ENCODE peak calls at places on chromosomes 13 and 19, in six cellular contexts. E is sigmoid colon, V is A549, Z is suprapubic skin, L is tibial nerve, X is breast epithelium. F is an unnamed sample.

GRCh38 chr19:28296506-28296905 is 916.4 kb downstream of the UQCRFS1 start:
- DNase-seq in X (no peak), L (no peak), E (no peak), V (no peak), Z (no peak), F (no peak)

GRCh38 chr13:76440568-76440967 is 445.6 kb downstream of the KCTD12 start:
- DNase-seq in V (no peak), L (no peak), Z (no peak), X (no peak), E (no peak), F (no peak)

GRCh38 chr19:8517551-8518442 is 3.8 kb upstream of the ZNF414 start:
- DNase-seq in V (no peak), L (no peak), Z (no peak), E (no peak), X (no peak), F (no peak)

GRCh38 chr13:27565818-27566217 is 54.5 kb downstream of the LNX2 start:
- DNase-seq in V (no peak), E (no peak), Z (no peak), L (no peak), X (no peak), F (no peak)

GRCh38 chr13:106568225-106569003 is 477 bp upstream of the ARGLU1 start:
- DNase-seq in V (no peak), L (no peak), X (no peak), Z (no peak), E (no peak), F (no peak)

GRCh38 chr19:29326351-29326750 is 113.4 kb upstream of the UQCRFS1 start:
- DNase-seq in X (no peak), Z (no peak), L (no peak), V (no peak), E (peak; percentile 28), F (peak; percentile 49)

GRCh38 chr13:94371855-94372254 is 107.6 kb downstream of the DCT start:
- DNase-seq in L (no peak), E (no peak), V (no peak), Z (no peak), X (no peak), F (no peak)

GRCh38 chr19:51882518-51882917 is 5.2 kb downstream of the ZNF577 start:
- DNase-seq in Z (no peak), E (no peak), L (no peak), V (no peak), X (no peak), F (no peak)

GRCh38 chr13:24264976-24265375 is 44.4 kb upstream of the C1QTNF9 start:
- DNase-seq in X (no peak), E (no peak), L (no peak), V (no peak), Z (no peak), F (no peak)

GRCh38 chr19:29508181-29508580 is 17.6 kb upstream of the VSTM2B start:
- DNase-seq in E (no peak), L (no peak), Z (no peak), X (no peak), V (no peak), F (no peak)

GRCh38 chr19:50514346-50515167 is 844 bp upstream of the ASPDH start:
- DNase-seq in V (no peak), L (no peak), X (no peak), E (peak; percentile 28), Z (no peak), F (no peak)

GRCh38 chr13:53901593-53901992 is 873.0 kb downstream of the OLFM4 start:
- DNase-seq in L (no peak), V (no peak), Z (no peak), X (no peak), E (no peak), F (no peak)

GRCh38 chr13:88908896-88909535 is 1237.8 kb downstream of the SLITRK5 start:
- DNase-seq in L (no peak), X (peak; percentile 72), E (no peak), Z (no peak), V (no peak), F (no peak)

GRCh38 chr13:36192166-36192565 is 22.2 kb downstream of the SOHLH2 start:
- DNase-seq in L (no peak), E (no peak), Z (no peak), X (no peak), V (no peak), F (no peak)

GRCh38 chr19:18629166-18630088 is 7.4 kb upstream of the KLHL26 start:
- DNase-seq in X (no peak), E (no peak), V (no peak), L (peak; percentile 53), Z (peak; percentile 69), F (peak; percentile 88)

GRCh38 chr19:45250832-45251451 is at the start of gene MARK4:
- DNase-seq in E (peak; percentile 72), X (peak; percentile 41), L (no peak), V (peak; percentile 36), Z (peak; percentile 75), F (peak; percentile 88)

GRCh38 chr13:26946675-26947342 is 186.2 kb upstream of the GPR12 start:
- DNase-seq in Z (no peak), L (no peak), V (peak; percentile 71), E (no peak), X (no peak), F (no peak)

GRCh38 chr13:103884139-103884723 is 818.0 kb upstream of the SLC10A2 start:
- DNase-seq in E (no peak), L (no peak), V (no peak), Z (no peak), X (no peak), F (no peak)

GRCh38 chr19:43784981-43785808 is 4.4 kb upstream of the KCNN4 start:
- DNase-seq in V (peak; percentile 90), Z (no peak), L (no peak), X (peak; percentile 65), E (no peak), F (peak; percentile 60)

GRCh38 chr19:9171393-9171991 is 7.3 kb upstream of the OR7D2 start:
- DNase-seq in V (no peak), X (no peak), E (no peak), Z (no peak), L (no peak), F (no peak)

GRCh38 chr19:45179063-45179847 is 671 bp downstream of the BLOC1S3 start:
- DNase-seq in E (no peak), Z (no peak), X (no peak), L (no peak), V (no peak), F (no peak)

DNA sequence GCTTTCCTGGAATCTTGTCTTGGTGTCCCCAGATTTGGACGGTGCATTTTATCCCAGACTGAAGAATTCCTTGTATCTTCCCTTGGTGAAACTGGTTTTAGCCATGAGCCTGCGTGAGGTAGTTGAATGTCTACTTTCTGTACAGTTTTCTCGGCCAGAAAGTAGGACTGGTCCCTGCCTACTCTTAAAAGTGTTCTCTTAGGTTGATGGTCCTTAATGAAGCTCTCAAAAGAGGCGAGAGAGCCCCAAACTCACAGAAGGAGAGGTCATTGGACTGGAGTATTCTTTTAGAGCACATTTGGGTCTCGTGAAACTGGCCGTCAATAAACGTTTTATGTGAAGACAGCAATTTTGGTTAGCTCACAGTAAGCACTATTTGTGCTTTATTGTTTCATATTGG is 657 bp downstream of the GTF2F2 start:
- DNase-seq in L (no peak), Z (no peak), E (no peak), V (no peak), X (no peak), F (no peak)
- TF ChIP-seq POLR2A in L (no peak), Z (no peak), E (no peak), V (no peak), X (no peak), F (no peak)

DNA sequence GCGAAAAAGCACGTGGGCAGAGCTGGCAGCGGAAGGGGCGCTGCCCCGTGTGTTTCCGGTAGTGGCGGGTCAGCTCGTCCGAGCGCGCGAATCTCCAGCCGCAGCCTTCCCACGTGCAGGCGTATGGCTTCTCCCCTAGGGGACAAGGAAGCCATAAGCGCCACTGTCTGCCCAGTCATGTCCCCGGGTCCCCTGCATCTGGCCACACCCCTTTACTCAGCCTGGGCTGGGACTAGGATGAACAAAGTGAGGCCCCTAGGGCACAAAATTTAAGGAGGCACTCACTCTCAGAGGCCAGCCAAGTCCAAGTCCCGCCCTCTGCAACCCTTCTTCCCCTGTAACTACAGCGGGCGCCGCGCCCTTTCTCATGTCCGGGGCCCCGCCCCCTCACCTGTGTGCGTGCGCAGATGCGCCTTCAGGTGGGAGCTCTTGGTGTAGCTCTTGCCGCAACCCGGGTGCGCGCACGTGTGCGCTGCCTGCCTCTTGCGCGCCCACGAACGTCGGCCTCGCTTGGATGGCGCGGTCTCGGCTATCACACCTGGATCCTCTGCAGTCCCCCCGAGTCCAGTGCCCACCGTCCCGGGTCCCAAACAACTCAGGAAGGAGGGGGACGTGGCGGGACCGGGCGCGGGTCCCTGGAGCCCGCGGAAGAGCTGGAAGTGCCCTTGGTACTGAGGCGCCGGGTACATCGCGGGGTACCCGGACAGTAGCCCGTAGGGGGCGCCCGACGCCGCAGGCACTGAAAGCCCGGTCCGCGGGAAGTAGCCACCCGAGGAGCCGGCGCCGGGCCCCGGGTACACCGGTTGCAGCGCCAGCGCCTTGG is 1.9 kb downstream of the KLF1 start:
- DNase-seq in Z (peak; percentile 81), V (peak; percentile 74), E (peak; percentile 85), L (no peak), X (peak; percentile 85), F (peak; percentile 94)
- H3K4me3 ChIP-seq in Z (peak overlapping the region; percentile 49), V (peak overlapping the region; percentile 36), E (peak overlapping the region; percentile 38), L (peak overlapping the region; percentile 42), X (peak overlapping the region; percentile 61), F (no peak overlapping the region)

DNA sequence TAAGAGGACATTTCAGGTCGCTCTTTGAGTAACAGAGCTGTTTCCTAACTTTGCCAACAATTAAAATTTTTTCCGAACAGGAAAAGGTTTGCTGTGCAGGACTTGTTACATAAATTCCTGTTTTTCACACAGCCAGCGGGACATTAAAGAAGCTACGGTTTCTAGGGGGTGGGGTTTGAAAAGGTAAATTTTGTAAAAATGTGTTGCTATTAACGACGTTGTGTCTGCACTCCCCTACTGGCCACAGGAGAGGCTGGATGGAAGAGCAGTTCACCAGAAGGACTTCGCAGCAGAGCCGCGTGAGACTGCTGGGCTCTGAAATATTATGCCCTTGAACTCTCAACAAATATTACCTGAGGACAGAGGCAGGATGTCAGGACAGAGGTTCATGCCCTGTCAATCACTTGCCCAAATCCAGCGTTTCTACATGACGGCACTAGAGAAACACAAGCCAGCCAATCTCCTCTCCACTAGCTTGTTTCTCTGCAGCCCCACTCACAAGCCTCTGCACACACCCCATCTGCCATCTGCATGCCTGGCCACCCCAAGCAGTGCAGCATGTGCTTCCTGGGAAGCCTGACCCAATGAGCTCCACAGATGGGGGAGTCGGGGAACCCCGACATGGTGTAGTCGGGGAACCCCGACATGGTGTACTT is 102.0 kb downstream of the FOXO1 start:
- DNase-seq in V (no peak), X (no peak), Z (no peak), E (no peak), L (no peak), F (no peak)
- TF ChIP-seq CTCF in V (no peak), X (no peak), Z (no peak), E (no peak), L (peak; percentile 26), F (no peak)

GRCh38 chr19:47540748-47541147 is 25.9 kb upstream of the NAPA start:
- DNase-seq in Z (no peak), L (no peak), E (no peak), V (peak; percentile 46), X (no peak), F (no peak)

GRCh38 chr19:47544075-47544474 is 28.9 kb downstream of the ZNF541 start:
- DNase-seq in L (no peak), E (no peak), X (no peak), V (no peak), Z (no peak), F (no peak)

GRCh38 chr19:47539747-47540311 is 25.0 kb upstream of the NAPA start:
- DNase-seq in L (no peak), X (no peak), E (no peak), V (no peak), Z (no peak), F (no peak)

GRCh38 chr19:47542030-47542475 is 27.2 kb upstream of the NAPA start:
- DNase-seq in E (peak; percentile 86), V (no peak), Z (no peak), L (no peak), X (no peak), F (no peak)

GRCh38 chr19:47541507-47541906 is 26.6 kb upstream of the NAPA start:
- DNase-seq in V (no peak), L (no peak), X (no peak), Z (no peak), E (no peak), F (no peak)
- TF ChIP-seq POLR2A in V (no peak), L (no peak), X (no peak), Z (no peak), E (no peak), F (no peak)